ENCODE peak calls at places on chromosomes 1 and 21, in seven cellular contexts. P is transverse colon, G is K562, I is suprapubic skin, Y is HCT116, M is spleen, S is sigmoid colon. B is an unnamed sample.
A peak's percentile ranks its signal among the peaks of the same experiment; 100 is the strongest.

GRCh38 chr1:7884757-7885156 is 31.9 kb upstream of the UTS2 start:
- DNase-seq in P (no peak), G (no peak), I (no peak), Y (no peak), M (no peak), S (no peak), B (no peak)

GRCh38 chr1:15322648-15323350 is 75.8 kb downstream of the FHAD1 start:
- DNase-seq in P (peak; percentile 63), G (peak; percentile 55), I (peak; percentile 37), Y (no peak), M (no peak), S (no peak), B (no peak)

GRCh38 chr1:178262101-178262500 is 168.2 kb downstream of the RASAL2 start:
- DNase-seq in P (no peak), G (no peak), I (no peak), Y (no peak), M (no peak), S (no peak), B (no peak)

GRCh38 chr1:167431909-167432650 is 86.2 kb downstream of the CD247 start:
- DNase-seq in P (no peak), G (no peak), I (no peak), Y (no peak), M (no peak), S (no peak), B (no peak)

GRCh38 chr21:31310750-31311149 is 33.3 kb downstream of the TIAM1 start:
- DNase-seq in P (no peak), G (no peak), I (no peak), Y (no peak), M (no peak), S (no peak), B (no peak)

GRCh38 chr1:47624531-47624930 is 186.7 kb downstream of the FOXD2 start:
- DNase-seq in P (peak; percentile 52), G (peak; percentile 31), I (no peak), Y (peak; percentile 32), M (no peak), S (no peak), B (peak; percentile 87)

GRCh38 chr1:31523769-31524168 is 52.5 kb upstream of the TINAGL1 start:
- DNase-seq in P (peak; percentile 68), G (no peak), I (no peak), Y (no peak), M (no peak), S (peak; percentile 80), B (no peak)

GRCh38 chr1:240212552-240212951 is 120.9 kb downstream of the FMN2 start:
- DNase-seq in P (no peak), G (no peak), I (no peak), Y (no peak), M (no peak), S (no peak), B (no peak)

GRCh38 chr1:64378826-64379225 is 91.1 kb upstream of the CACHD1 start:
- DNase-seq in P (no peak), G (no peak), I (no peak), Y (no peak), M (no peak), S (no peak), B (no peak)

GRCh38 chr1:176416777-176417176 is 46.2 kb upstream of the PAPPA2 start:
- DNase-seq in P (no peak), G (no peak), I (no peak), Y (no peak), M (no peak), S (no peak), B (no peak)

GRCh38 chr1:154749078-154749760 is 120.9 kb downstream of the KCNN3 start:
- DNase-seq in P (no peak), G (peak; percentile 25), I (no peak), Y (peak; percentile 59), M (no peak), S (no peak), B (no peak)

GRCh38 chr1:228770779-228771223 is 35.5 kb downstream of the RHOU start:
- DNase-seq in P (peak; percentile 44), G (no peak), I (no peak), Y (no peak), M (no peak), S (no peak), B (no peak)

GRCh38 chr1:37719572-37720195 is 27.4 kb downstream of the CDCA8 start:
- DNase-seq in P (no peak), G (no peak), I (no peak), Y (no peak), M (no peak), S (no peak), B (no peak)

GRCh38 chr1:154745286-154745731 is 124.8 kb downstream of the KCNN3 start:
- DNase-seq in P (peak; percentile 31), G (no peak), I (no peak), Y (no peak), M (no peak), S (peak; percentile 93), B (no peak)

GRCh38 chr1:112399456-112399855 is 3.4 kb downstream of the CTTNBP2NL start:
- DNase-seq in P (no peak), G (no peak), I (no peak), Y (no peak), M (no peak), S (no peak), B (no peak)

GRCh38 chr1:110339427-110340206 is 440 bp downstream of the RBM15 start:
- DNase-seq in P (peak; percentile 63), G (peak; percentile 72), I (no peak), Y (no peak), M (no peak), S (no peak), B (no peak)

GRCh38 chr1:62356257-62356835 is 37.1 kb upstream of the KANK4 start:
- DNase-seq in P (no peak), G (no peak), I (no peak), Y (peak; percentile 19), M (no peak), S (no peak), B (no peak)

GRCh38 chr21:14742119-14742518 is 196.0 kb upstream of the SAMSN1 start:
- DNase-seq in P (no peak), G (no peak), I (no peak), Y (no peak), M (no peak), S (no peak), B (no peak)

GRCh38 chr1:7912743-7913557 is 27.7 kb downstream of the TNFRSF9 start:
- DNase-seq in P (peak; percentile 48), G (no peak), I (peak; percentile 48), Y (peak; percentile 33), M (no peak), S (no peak), B (no peak)

GRCh38 chr1:34115233-34115632 is 49.8 kb downstream of the CSMD2 start:
- DNase-seq in P (no peak), G (no peak), I (no peak), Y (no peak), M (no peak), S (no peak), B (no peak)

GRCh38 chr1:219555031-219555667 is 57.8 kb downstream of the ZC3H11B start:
- DNase-seq in P (no peak), G (no peak), I (no peak), Y (no peak), M (no peak), S (no peak), B (no peak)

GRCh38 chr1:38436006-38436405 is 389.4 kb upstream of the POU3F1 start:
- DNase-seq in P (no peak), G (no peak), I (no peak), Y (no peak), M (no peak), S (no peak), B (no peak)

GRCh38 chr1:209789245-209789644 is 4.9 kb upstream of the C1orf74 start:
- DNase-seq in P (no peak), G (no peak), I (no peak), Y (no peak), M (no peak), S (no peak), B (no peak)
- TF ChIP-seq POLR2AphosphoS5 in P (no peak), G (no peak), I (no peak), Y (no peak), M (no peak), S (no peak), B (no peak)

GRCh38 chr1:234488054-234488953 is 9.3 kb upstream of the TARBP1 start:
- DNase-seq in P (no peak), G (no peak), I (no peak), Y (no peak), M (peak; percentile 33), S (no peak), B (no peak)

GRCh38 chr1:234481771-234482170 is 2.8 kb upstream of the TARBP1 start:
- DNase-seq in P (no peak), G (no peak), I (no peak), Y (no peak), M (no peak), S (no peak), B (no peak)

GRCh38 chr1:234486858-234487830 is 8.2 kb upstream of the TARBP1 start:
- DNase-seq in P (peak; percentile 35), G (no peak), I (no peak), Y (no peak), M (peak; percentile 37), S (no peak), B (no peak)

GRCh38 chr1:234484218-234484617 is 5.2 kb upstream of the TARBP1 start:
- DNase-seq in P (no peak), G (no peak), I (no peak), Y (no peak), M (no peak), S (no peak), B (no peak)

DNA sequence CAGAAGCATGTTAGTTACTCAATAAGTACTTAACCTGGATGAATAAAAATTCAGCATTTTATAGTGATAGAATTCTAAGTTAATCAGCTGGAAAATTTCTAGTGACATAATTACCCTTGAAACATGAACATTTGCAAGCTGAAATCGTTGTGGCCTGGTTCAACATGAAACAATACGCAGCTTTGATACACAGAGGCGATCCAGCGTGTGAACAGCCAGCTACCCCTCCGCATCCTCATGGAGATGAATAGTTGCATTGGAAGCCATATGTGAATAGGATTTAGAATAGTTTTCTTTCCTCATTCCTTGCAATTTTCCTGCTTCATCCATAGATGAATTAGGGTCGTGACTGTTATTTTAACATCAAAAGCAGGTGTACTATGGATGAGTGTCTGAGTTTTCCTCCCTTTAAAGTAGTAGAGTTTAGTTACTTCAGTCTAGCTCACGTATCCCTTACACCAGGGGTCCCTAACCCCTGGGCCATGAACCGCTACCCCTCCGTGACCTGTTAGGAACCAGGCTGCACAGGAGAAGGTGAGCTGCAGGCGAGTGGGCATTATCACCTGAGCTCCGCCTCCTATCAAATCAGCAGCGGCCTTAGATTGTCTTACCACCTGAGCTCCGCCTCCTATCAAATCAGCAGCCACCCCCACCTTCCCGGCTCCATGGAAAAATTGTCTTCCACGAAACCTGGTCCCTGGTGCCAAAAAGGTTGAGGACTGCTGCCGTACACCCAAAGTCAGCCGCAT is 6.2 kb upstream of the TARBP1 start:
- DNase-seq in P (no peak), G (no peak), I (no peak), Y (no peak), M (peak; percentile 50), S (no peak), B (no peak)
- H3K27ac ChIP-seq in P (no peak overlapping the region), G (no peak overlapping the region), I (no peak overlapping the region), Y (no peak overlapping the region), M (no peak overlapping the region), S (no peak overlapping the region), B (no peak overlapping the region)

GRCh38 chr1:155976062-155976912 is 2.1 kb downstream of the ARHGEF2 start:
- DNase-seq in P (peak; percentile 73), G (peak; percentile 67), I (no peak), Y (no peak), M (peak; percentile 85), S (peak; percentile 89), B (no peak)
- TF ChIP-seq POLR2A in P (no peak), G (peak; percentile 44), I (no peak), Y (no peak), M (no peak), S (no peak), B (no peak)

GRCh38 chr21:45156459-45156858 is 82.1 kb downstream of the ADARB1 start:
- DNase-seq in P (no peak), G (no peak), I (no peak), Y (no peak), M (no peak), S (peak; percentile 53), B (no peak)
- TF ChIP-seq POLR2AphosphoS5 in P (no peak), G (no peak), I (no peak), Y (no peak), M (no peak), S (no peak), B (no peak)